ENCODE peak calls at places on chromosomes 2 and 18, in eight cellular contexts. F, Z, O, I, B, H, Y and U are unnamed samples.

GRCh38 chr18:69817335-69817935 is 130.2 kb downstream of the CD226 start:
- DNase-seq in H (peak), I (no peak), O (peak), B (no peak), F (no peak), Y (peak), Z (no peak), U (no peak)

GRCh38 chr18:9612989-9613388 is 1.4 kb downstream of the PPP4R1 start:
- DNase-seq in O (no peak), F (no peak), Z (no peak), Y (no peak), I (no peak), B (no peak), H (no peak), U (no peak)

GRCh38 chr2:85540131-85540587 is 1.2 kb downstream of the MAT2A start:
- DNase-seq in H (no peak), F (no peak), O (no peak), I (no peak), Z (no peak), B (no peak), Y (no peak), U (no peak)

GRCh38 chr2:101958071-101958470 is 33.7 kb upstream of the IL1R2 start:
- DNase-seq in H (peak), B (no peak), Z (no peak), F (no peak), O (peak), I (no peak), Y (peak), U (peak)

GRCh38 chr2:45199973-45200372 is 190.7 kb upstream of the SIX2 start:
- DNase-seq in B (no peak), F (no peak), Y (no peak), Z (no peak), O (no peak), H (peak), I (no peak), U (no peak)

GRCh38 chr2:178514664-178515063 is 34.4 kb downstream of the PLEKHA3 start:
- DNase-seq in Y (no peak), Z (no peak), F (no peak), O (peak), H (peak), B (no peak), I (peak), U (peak)

GRCh38 chr2:168894720-168895119 is 4.5 kb upstream of the SPC25 start:
- DNase-seq in H (no peak), B (no peak), I (no peak), O (no peak), Y (no peak), F (no peak), Z (no peak), U (no peak)

GRCh38 chr2:120915670-120916069 is 180.0 kb downstream of the GLI2 start:
- DNase-seq in O (no peak), H (no peak), Y (no peak), Z (no peak), I (peak), B (no peak), F (no peak), U (no peak)

GRCh38 chr2:55109219-55109891 is 59.1 kb upstream of the RTN4 start:
- DNase-seq in O (no peak), H (peak), F (peak), I (no peak), Y (no peak), Z (no peak), B (no peak), U (peak)

GRCh38 chr2:139271149-139271548 is 491.0 kb upstream of the NXPH2 start:
- DNase-seq in H (no peak), I (no peak), F (no peak), Z (no peak), B (no peak), Y (no peak), O (no peak), U (no peak)

GRCh38 chr18:78240867-78241266 is 738.8 kb upstream of the SALL3 start:
- DNase-seq in H (no peak), O (no peak), B (no peak), Z (no peak), I (no peak), F (no peak), Y (no peak), U (no peak)

GRCh38 chr2:108316194-108316880 is 27.6 kb downstream of the SULT1C2 start:
- DNase-seq in H (no peak), Y (no peak), B (no peak), Z (no peak), O (no peak), F (no peak), I (no peak), U (peak)

GRCh38 chr2:144452169-144453038 is 67.5 kb downstream of the ZEB2 start:
- DNase-seq in Y (no peak), Z (no peak), F (no peak), H (peak), B (no peak), O (no peak), I (peak), U (peak)

GRCh38 chr2:105442056-105442455 is 43.2 kb upstream of the FHL2 start:
- DNase-seq in I (no peak), Y (no peak), H (peak), B (no peak), F (no peak), O (no peak), Z (no peak), U (no peak)

GRCh38 chr18:36628435-36629094 is 200.2 kb downstream of the TPGS2 start:
- DNase-seq in F (no peak), Y (no peak), I (no peak), O (peak), Z (no peak), B (no peak), H (peak), U (peak)

GRCh38 chr2:186422226-186422625 is 63.8 kb upstream of the ZC3H15 start:
- DNase-seq in Y (peak), Z (no peak), I (peak), F (no peak), H (peak), B (no peak), O (peak), U (peak)

GRCh38 chr2:98457045-98457696 is 12.5 kb downstream of the INPP4A start:
- DNase-seq in F (no peak), O (peak), Y (no peak), I (peak), H (peak), Z (peak), B (no peak), U (peak)

GRCh38 chr2:109351164-109351756 is 222.3 kb downstream of the SH3RF3 start:
- DNase-seq in F (peak), O (peak), Z (peak), Y (peak), B (no peak), I (no peak), H (peak), U (peak)

GRCh38 chr2:70905443-70905842 is 30.3 kb upstream of the ATP6V1B1 start:
- DNase-seq in Y (no peak), I (no peak), F (no peak), Z (no peak), H (no peak), B (no peak), O (no peak), U (no peak)

GRCh38 chr2:98465456-98466201 is 21.0 kb downstream of the INPP4A start:
- DNase-seq in Z (peak), H (peak), I (no peak), O (no peak), F (peak), B (peak), Y (no peak), U (peak)

GRCh38 chr2:171952276-171952675 is 30.0 kb downstream of the HAT1 start:
- DNase-seq in B (no peak), Y (no peak), F (no peak), H (no peak), O (no peak), Z (no peak), I (no peak), U (no peak)

GRCh38 chr2:144522741-144523605 is 3.1 kb upstream of the ZEB2 start:
- DNase-seq in Y (no peak), I (no peak), H (no peak), F (no peak), B (no peak), Z (no peak), O (no peak), U (no peak)

GRCh38 chr2:72915907-72916742 is 1.2 kb upstream of the EMX1 start:
- DNase-seq in H (peak), Y (no peak), I (no peak), F (peak), O (peak), B (no peak), Z (no peak), U (no peak)

GRCh38 chr2:2558476-2558875 is 227.4 kb upstream of the MYT1L start:
- DNase-seq in B (no peak), Y (no peak), Z (no peak), H (no peak), F (no peak), I (no peak), O (no peak), U (no peak)

GRCh38 chr2:96113367-96113677 is 3.0 kb downstream of the ADRA2B start:
- DNase-seq in Y (no peak), H (no peak), F (no peak), I (no peak), O (no peak), Z (no peak), B (no peak), U (no peak)